ENCODE peak calls at places on chromosomes 16 and 17, in five cellular contexts. I, M, R, G and L are unnamed samples.

GRCh38 chr17:52235416-52235960 is 77.0 kb upstream of the CA10 start:
- DNase-seq in M (no peak), I (no peak), R (no peak), G (no peak), L (peak; percentile 55)

GRCh38 chr17:258045-258734 is 76.7 kb upstream of the DOC2B start:
- DNase-seq in G (no peak), M (no peak), R (no peak), I (no peak), L (no peak)

GRCh38 chr16:67551972-67552371 is 10.4 kb upstream of the CTCF start:
- DNase-seq in M (no peak), R (no peak), I (no peak), G (peak; percentile 49), L (peak; percentile 56)

GRCh38 chr17:4448197-4448980 is 14.6 kb downstream of the SPNS3 start:
- DNase-seq in I (no peak), M (no peak), G (no peak), R (no peak), L (no peak)

GRCh38 chr16:14335297-14335696 is 264.2 kb downstream of the MRTFB start:
- DNase-seq in G (no peak), R (no peak), M (no peak), I (no peak), L (no peak)

GRCh38 chr17:17119533-17119932 is 77.3 kb downstream of the MPRIP start:
- DNase-seq in I (peak; percentile 37), M (no peak), R (peak; percentile 69), G (no peak), L (no peak)

GRCh38 chr16:6335072-6335471 is 997.6 kb upstream of the RBFOX1 start:
- DNase-seq in I (no peak), M (no peak), R (no peak), G (no peak), L (no peak)

GRCh38 chr17:78425429-78425828 is 47.0 kb downstream of the PGS1 start:
- DNase-seq in I (no peak), G (no peak), R (no peak), M (no peak), L (peak; percentile 61)

GRCh38 chr17:2347805-2348685 is 10.7 kb downstream of the SGSM2 start:
- DNase-seq in R (no peak), M (no peak), G (no peak), I (peak; percentile 62), L (no peak)

GRCh38 chr17:1110524-1110843 is 69.3 kb downstream of the ABR start:
- DNase-seq in G (no peak), I (no peak), R (no peak), M (no peak), L (no peak)

GRCh38 chr17:50689956-50690886 is 17.5 kb downstream of the ANKRD40 start:
- DNase-seq in G (no peak), R (no peak), I (no peak), M (no peak), L (no peak)

GRCh38 chr17:65196617-65197016 is 59.4 kb downstream of the RGS9 start:
- DNase-seq in G (no peak), I (no peak), M (no peak), R (no peak), L (no peak)

GRCh38 chr17:42389135-42389417 is 834 bp upstream of the STAT3 start:
- DNase-seq in R (no peak), G (no peak), M (no peak), I (no peak), L (no peak)

GRCh38 chr17:12600349-12600748 is 65.3 kb upstream of the MYOCD start:
- DNase-seq in G (no peak), I (no peak), R (no peak), M (no peak), L (no peak)

GRCh38 chr17:2421315-2422147 is 20.7 kb upstream of the MNT start:
- DNase-seq in G (no peak), R (no peak), M (no peak), I (peak; percentile 50), L (no peak)

GRCh38 chr16:83931556-83931955 is 21.5 kb upstream of the OSGIN1 start:
- DNase-seq in I (no peak), M (no peak), G (no peak), R (no peak), L (no peak)

GRCh38 chr16:29734826-29735225 is 11.0 kb downstream of the C16orf54 start:
- DNase-seq in I (no peak), G (no peak), M (no peak), R (no peak), L (no peak)

GRCh38 chr17:4086041-4086483 is 56.8 kb downstream of the ZZEF1 start:
- DNase-seq in R (no peak), M (no peak), G (no peak), I (no peak), L (no peak)

GRCh38 chr16:82657239-82657638 is 30.5 kb downstream of the CDH13 start:
- DNase-seq in G (no peak), R (no peak), I (no peak), M (no peak), L (no peak)

GRCh38 chr17:48550313-48551205 is 5.7 kb upstream of the HOXB2 start:
- DNase-seq in M (no peak), R (no peak), I (no peak), G (no peak), L (no peak)
- H3K4me3 ChIP-seq in M (peak overlapping the region; percentile 13), R (no peak overlapping the region), I (no peak overlapping the region), G (no peak overlapping the region), L (no peak overlapping the region)

DNA sequence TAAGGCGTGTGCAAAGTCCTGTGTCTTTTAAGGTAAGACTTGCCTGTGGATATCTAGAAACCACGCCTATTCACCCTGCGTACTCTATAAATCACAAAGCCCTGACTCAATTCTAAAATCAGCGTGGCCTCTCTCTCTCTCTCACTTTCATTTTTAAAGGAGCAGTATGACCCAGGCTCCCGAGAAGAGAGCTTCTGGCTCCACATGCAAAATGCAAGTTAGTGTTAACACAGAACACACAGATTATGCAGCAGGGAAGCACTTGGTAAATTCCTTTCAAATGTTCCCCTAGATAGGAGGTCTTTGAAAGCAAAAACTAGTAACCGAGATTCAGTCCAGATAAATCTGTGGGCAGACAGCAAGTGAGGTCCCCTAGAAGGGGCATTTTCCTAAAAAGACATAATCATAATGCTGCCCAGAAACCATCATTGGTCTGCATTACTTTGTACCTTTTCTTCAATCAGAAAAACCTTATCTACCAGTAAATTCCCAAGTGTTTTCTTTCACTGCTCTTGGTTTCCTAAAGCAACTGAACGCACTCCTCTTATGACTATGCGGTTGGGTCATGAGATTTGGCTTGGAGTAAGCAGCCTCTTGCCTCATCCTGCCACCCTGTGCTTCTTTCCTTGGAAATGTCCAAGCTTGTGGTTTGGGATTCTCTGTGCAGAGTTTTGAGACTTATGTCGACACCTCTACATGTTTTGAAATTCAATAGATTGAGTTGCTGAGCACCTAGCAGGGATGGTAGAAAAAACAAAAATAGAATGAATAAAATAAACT is 31.7 kb upstream of the KCNJ2 start:
- DNase-seq in M (no peak), I (peak; percentile 29), R (no peak), G (peak; percentile 70), L (no peak)
- H3K4me3 ChIP-seq in M (peak overlapping the region; percentile 36), I (no peak overlapping the region), R (peak overlapping the region; percentile 14), G (no peak overlapping the region), L (peak overlapping the region; percentile 65)

GRCh38 chr17:63741251-63742049 is at the start of gene STRADA:
- DNase-seq in R (peak; percentile 99), I (peak; percentile 100), G (peak; percentile 99), M (peak; percentile 90), L (peak; percentile 99)
- H3K4me3 ChIP-seq in R (peak within 1 kb of the TSS; percentile 63), I (peak within 1 kb of the TSS; percentile 67), G (peak within 1 kb of the TSS; percentile 96), M (peak within 1 kb of the TSS; percentile 95), L (peak within 1 kb of the TSS; percentile 68)

GRCh38 chr17:76153640-76154039 is 12.6 kb upstream of the FOXJ1 start:
- DNase-seq in I (no peak), M (no peak), R (no peak), G (no peak), L (no peak)
- H3K4me3 ChIP-seq in I (no peak overlapping the region), M (no peak overlapping the region), R (no peak overlapping the region), G (no peak overlapping the region), L (no peak overlapping the region)

DNA sequence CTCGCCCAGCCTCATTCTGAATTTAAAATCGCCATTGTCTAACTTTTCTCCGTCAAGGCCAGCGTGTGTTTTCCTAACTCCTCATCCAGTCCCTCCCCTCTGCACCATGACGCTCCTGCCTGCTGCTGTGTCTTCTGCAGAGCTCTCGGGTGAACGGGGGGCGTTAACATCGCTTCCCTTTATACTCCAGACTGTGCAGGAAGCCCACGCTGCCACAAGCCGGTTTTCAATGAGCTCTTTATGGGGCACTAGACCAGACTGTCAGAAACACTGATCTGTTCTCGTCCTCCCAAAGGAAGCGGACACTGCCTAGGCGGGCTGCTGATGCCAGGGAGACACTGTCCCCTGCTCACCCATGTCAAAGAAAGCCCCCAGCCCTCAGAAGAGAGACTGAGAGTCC is 13.3 kb downstream of the AANAT start:
- DNase-seq in G (peak; percentile 60), I (no peak), R (no peak), M (no peak), L (peak; percentile 42)
- H3K4me3 ChIP-seq in G (peak overlapping the region; percentile 56), I (no peak overlapping the region), R (no peak overlapping the region), M (no peak overlapping the region), L (no peak overlapping the region)

DNA sequence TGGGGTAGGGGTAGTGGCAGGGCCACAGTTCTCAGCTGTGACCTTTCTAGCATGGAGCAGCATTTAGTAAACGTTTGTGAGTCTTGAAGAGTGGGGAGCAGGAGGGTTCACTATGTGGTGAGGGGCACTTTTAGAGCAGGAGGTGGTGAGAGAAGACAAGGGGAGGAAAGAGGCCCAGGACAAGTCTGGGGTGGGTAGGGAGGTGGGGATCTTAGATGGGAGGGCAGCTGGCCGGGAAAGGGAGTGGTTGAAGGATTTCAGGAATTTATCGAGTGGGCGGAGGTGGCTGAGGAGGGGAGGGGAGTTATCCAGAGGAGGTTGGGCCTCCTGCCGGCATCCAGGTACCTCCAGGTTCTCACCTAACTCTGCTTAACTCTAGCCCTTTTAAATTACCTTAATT is 1.9 kb downstream of the CLEC16A start:
- DNase-seq in G (no peak), R (no peak), M (no peak), I (peak; percentile 28), L (no peak)
- H3K4me3 ChIP-seq in G (no peak overlapping the region), R (no peak overlapping the region), M (no peak overlapping the region), I (no peak overlapping the region), L (no peak overlapping the region)

GRCh38 chr16:50549561-50549915 is 1.3 kb downstream of the NKD1 start:
- DNase-seq in M (no peak), G (no peak), R (no peak), I (no peak), L (no peak)
- H3K4me3 ChIP-seq in M (peak overlapping the region; percentile 77), G (no peak overlapping the region), R (no peak overlapping the region), I (no peak overlapping the region), L (no peak overlapping the region)